ENCODE peak calls at places on chromosomes 11 and 22, in five cellular contexts. P, E, N, D and X are unnamed samples.

GRCh38 chr11:34252651-34253050 is 105.2 kb downstream of the ABTB2 start:
- DNase-seq in P (no peak), E (no peak), N (no peak), D (no peak), X (no peak)

GRCh38 chr22:35991168-35991567 is 37.5 kb downstream of the RBFOX2 start:
- DNase-seq in P (no peak), E (no peak), N (no peak), D (no peak), X (no peak)

GRCh38 chr22:39414886-39415285 is 15.3 kb downstream of the TAB1 start:
- DNase-seq in P (no peak), E (no peak), N (no peak), D (no peak), X (no peak)

GRCh38 chr22:43561421-43562178 is 149.8 kb downstream of the MPPED1 start:
- DNase-seq in P (no peak), E (no peak), N (no peak), D (no peak), X (peak)

GRCh38 chr22:30344447-30345200 is 12.1 kb downstream of the SF3A1 start:
- DNase-seq in P (no peak), E (no peak), N (no peak), D (no peak), X (no peak)

GRCh38 chr22:50224071-50224470 is 20.8 kb downstream of the TUBGCP6 start:
- DNase-seq in P (no peak), E (no peak), N (no peak), D (no peak), X (no peak)

GRCh38 chr11:104490182-104490581 is 326.2 kb upstream of the PDGFD start:
- DNase-seq in P (no peak), E (no peak), N (no peak), D (no peak), X (no peak)

GRCh38 chr22:39593061-39593930 is 22.7 kb downstream of the CACNA1I start:
- DNase-seq in P (peak), E (no peak), N (no peak), D (no peak), X (no peak)

GRCh38 chr22:48306785-48307570 is 1520.7 kb downstream of the BRD1 start:
- DNase-seq in P (no peak), E (no peak), N (no peak), D (no peak), X (no peak)

GRCh38 chr11:15412054-15412453 is 297.3 kb downstream of the INSC start:
- DNase-seq in P (no peak), E (no peak), N (peak), D (no peak), X (no peak)

GRCh38 chr11:120023120-120023519 is 114.8 kb downstream of the TRIM29 start:
- DNase-seq in P (no peak), E (no peak), N (no peak), D (no peak), X (no peak)

GRCh38 chr11:82146789-82147188 is 586.9 kb downstream of the FAM181B start:
- DNase-seq in P (no peak), E (no peak), N (no peak), D (no peak), X (no peak)

GRCh38 chr11:69930081-69931059 is 111.2 kb upstream of the FGF3 start:
- DNase-seq in P (no peak), E (no peak), N (no peak), D (no peak), X (no peak)

GRCh38 chr22:33110562-33111163 is 52.5 kb upstream of the SYN3 start:
- DNase-seq in P (no peak), E (no peak), N (no peak), D (no peak), X (no peak)

GRCh38 chr22:43743929-43744643 is 68.0 kb downstream of the EFCAB6 start:
- DNase-seq in P (no peak), E (no peak), N (no peak), D (no peak), X (no peak)

GRCh38 chr11:71774603-71775222 is 58.3 kb upstream of the DEFB108B start:
- DNase-seq in P (no peak), E (no peak), N (no peak), D (no peak), X (no peak)

GRCh38 chr11:3095712-3096361 is 38.6 kb upstream of the CARS1 start:
- DNase-seq in P (no peak), E (no peak), N (no peak), D (no peak), X (no peak)

GRCh38 chr11:8731647-8732188 is 49.1 kb downstream of the RPL27A start:
- DNase-seq in P (no peak), E (no peak), N (peak), D (no peak), X (no peak)

GRCh38 chr11:72821221-72821919 is 7.2 kb downstream of the ATG16L2 start:
- DNase-seq in P (no peak), E (no peak), N (no peak), D (no peak), X (no peak)

GRCh38 chr11:66915046-66915832 is 42.9 kb downstream of the PC start:
- DNase-seq in P (no peak), E (peak), N (no peak), D (no peak), X (no peak)

GRCh38 chr22:49160261-49161001 is 667.2 kb downstream of the BRD1 start:
- DNase-seq in P (no peak), E (no peak), N (no peak), D (no peak), X (no peak)

GRCh38 chr11:94577841-94578240 is 10.7 kb downstream of the PIWIL4 start:
- DNase-seq in P (no peak), E (no peak), N (no peak), D (no peak), X (no peak)

GRCh38 chr22:43293661-43294392 is 49.3 kb downstream of the SCUBE1 start:
- DNase-seq in P (peak), E (peak), N (no peak), D (peak), X (no peak)

GRCh38 chr11:96186806-96187205 is 156.2 kb downstream of the MAML2 start:
- DNase-seq in P (no peak), E (no peak), N (no peak), D (no peak), X (no peak)

GRCh38 chr22:37633693-37634504 is 5.6 kb upstream of the SH3BP1 start:
- DNase-seq in P (no peak), E (peak), N (peak), D (peak), X (peak)

GRCh38 chr11:73388241-73389133 is 12.3 kb downstream of the RELT start:
- DNase-seq in P (no peak), E (no peak), N (no peak), D (no peak), X (no peak)

GRCh38 chr11:44632466-44633123 is 67.1 kb downstream of the CD82 start:
- DNase-seq in P (peak), E (peak), N (no peak), D (peak), X (no peak)

GRCh38 chr22:30280495-30280894 is 8.8 kb downstream of the CASTOR1 start:
- DNase-seq in P (no peak), E (no peak), N (no peak), D (no peak), X (no peak)

GRCh38 chr22:29224121-29224858 is 18.6 kb downstream of the EMID1 start:
- DNase-seq in P (no peak), E (no peak), N (no peak), D (no peak), X (peak)

GRCh38 chr11:2531277-2531986 is 86.6 kb downstream of the KCNQ1 start:
- DNase-seq in P (peak), E (peak), N (no peak), D (peak), X (peak)

GRCh38 chr11:96342131-96342970 is 644 bp downstream of the MAML2 start:
- DNase-seq in P (no peak), E (no peak), N (no peak), D (no peak), X (peak)

GRCh38 chr11:86672007-86672621 is at the start of gene ME3:
- DNase-seq in P (peak), E (no peak), N (no peak), D (no peak), X (peak)

GRCh38 chr22:40053460-40053859 is 58.7 kb downstream of the FAM83F start:
- DNase-seq in P (no peak), E (no peak), N (no peak), D (no peak), X (no peak)

GRCh38 chr11:2664331-2664730 is 35.5 kb downstream of the KCNQ1OT1 start:
- DNase-seq in P (no peak), E (no peak), N (no peak), D (no peak), X (no peak)

GRCh38 chr11:44416776-44417175 is 106.8 kb upstream of the ALX4 start:
- DNase-seq in P (peak), E (no peak), N (no peak), D (no peak), X (no peak)

GRCh38 chr11:62062223-62062861 is 61.5 kb upstream of the INCENP start:
- DNase-seq in P (no peak), E (no peak), N (no peak), D (no peak), X (no peak)

GRCh38 chr11:120746836-120747609 is 235.5 kb downstream of the GRIK4 start:
- DNase-seq in P (no peak), E (no peak), N (no peak), D (no peak), X (peak)

GRCh38 chr11:78690588-78690987 is 115.9 kb upstream of the NARS2 start:
- DNase-seq in P (no peak), E (no peak), N (no peak), D (no peak), X (no peak)
- TF ChIP-seq USF2 in P (no peak), E (no peak), N (no peak), D (no peak), X (no peak)

DNA sequence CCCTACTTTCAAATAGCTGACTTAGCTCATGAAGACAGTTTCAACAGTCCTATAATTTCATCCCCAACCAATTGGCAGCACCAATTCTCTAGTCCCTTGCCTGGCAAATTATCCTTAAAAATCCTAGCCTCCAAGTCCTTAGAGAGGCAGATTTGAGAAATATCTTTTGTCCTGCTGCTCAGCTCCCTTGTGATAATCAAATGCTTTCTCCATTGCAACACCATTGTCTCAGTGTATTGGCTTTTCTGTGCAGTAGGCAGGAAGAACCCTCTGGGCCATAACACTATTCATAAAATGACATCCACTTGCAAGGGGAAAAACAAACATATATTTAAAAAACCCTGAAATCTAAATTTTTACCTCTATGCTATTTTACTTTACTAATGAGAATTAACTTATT is 89.6 kb downstream of the AASDHPPT start:
- DNase-seq in P (no peak), E (no peak), N (no peak), D (no peak), X (no peak)
- TF ChIP-seq CHD2 in P (no peak), E (no peak), N (no peak), D (no peak), X (no peak)

GRCh38 chr11:1125803-1126202 is 31.9 kb upstream of the MUC5AC start:
- DNase-seq in P (no peak), E (no peak), N (no peak), D (no peak), X (no peak)
- TF ChIP-seq USF2 in P (no peak), E (no peak), N (no peak), D (no peak), X (no peak)

GRCh38 chr11:17991799-17992433 is 20.9 kb downstream of the SERGEF start:
- DNase-seq in P (peak), E (peak), N (no peak), D (peak), X (peak)
- TF ChIP-seq CHD2 in P (no peak), E (no peak), N (no peak), D (no peak), X (no peak)

DNA sequence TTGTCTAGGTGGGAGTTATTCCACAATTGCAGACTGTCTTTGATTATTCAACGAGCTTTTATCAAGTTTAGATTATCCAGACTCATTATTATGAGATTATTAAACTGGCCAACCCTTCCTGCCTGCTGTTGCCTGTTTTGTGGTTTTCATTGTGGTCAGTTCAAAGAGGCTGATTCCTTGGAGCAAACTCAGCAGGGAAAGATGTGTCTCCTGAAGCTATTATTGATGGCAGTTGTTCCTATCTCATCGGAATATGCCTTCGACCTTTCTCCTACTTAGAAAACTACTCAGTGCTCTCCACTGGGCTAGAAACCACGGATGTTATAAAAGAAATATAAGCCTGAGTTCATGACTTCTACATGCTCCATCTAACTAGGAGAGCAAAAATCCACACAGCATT is 80.2 kb upstream of the NAV2 start:
- DNase-seq in P (no peak), E (no peak), N (no peak), D (no peak), X (peak)
- TF ChIP-seq USF2 in P (no peak), E (no peak), N (no peak), D (no peak), X (no peak)